ENCODE peak calls at places on chromosomes 5 and 9, in six cellular contexts. One of them, this sample, is unnamed. For H3K4me1, the result is how much of the 10 kb centered on the place peaks cover.

GRCh38 chr5:439636-440035 is 3.3 kb upstream of the EXOC3 start:
- DNase-seq in endothelial cell of umbilical vein: no peak
- DNase-seq in prostate gland: no peak
- DNase-seq in H1: no peak
- DNase-seq in transverse colon: peak
- DNase-seq in breast epithelium: no peak
- DNase-seq in this sample: peak

GRCh38 chr5:115028557-115028956 is 141.2 kb downstream of the TRIM36 start:
- DNase-seq in endothelial cell of umbilical vein: no peak
- DNase-seq in prostate gland: no peak
- DNase-seq in H1: no peak
- DNase-seq in transverse colon: no peak
- DNase-seq in breast epithelium: no peak
- DNase-seq in this sample: no peak

GRCh38 chr9:107742531-107743309 is 253.2 kb upstream of the KLF4 start:
- DNase-seq in endothelial cell of umbilical vein: no peak
- DNase-seq in prostate gland: no peak
- DNase-seq in H1: no peak
- DNase-seq in transverse colon: no peak
- DNase-seq in breast epithelium: no peak
- DNase-seq in this sample: no peak

GRCh38 chr5:132451387-132451786 is 39.2 kb downstream of the IRF1 start:
- DNase-seq in endothelial cell of umbilical vein: no peak
- DNase-seq in prostate gland: no peak
- DNase-seq in H1: no peak
- DNase-seq in transverse colon: no peak
- DNase-seq in breast epithelium: no peak
- DNase-seq in this sample: no peak

GRCh38 chr9:98992885-98993569 is 49.3 kb downstream of the COL15A1 start:
- DNase-seq in endothelial cell of umbilical vein: no peak
- DNase-seq in prostate gland: no peak
- DNase-seq in H1: no peak
- DNase-seq in transverse colon: no peak
- DNase-seq in breast epithelium: no peak
- DNase-seq in this sample: no peak

GRCh38 chr5:19261879-19262278 is 726.1 kb downstream of the CDH18 start:
- DNase-seq in endothelial cell of umbilical vein: no peak
- DNase-seq in prostate gland: no peak
- DNase-seq in H1: no peak
- DNase-seq in transverse colon: no peak
- DNase-seq in breast epithelium: no peak
- DNase-seq in this sample: no peak

GRCh38 chr9:77935974-77936373 is 95.6 kb downstream of the GNAQ start:
- DNase-seq in endothelial cell of umbilical vein: no peak
- DNase-seq in prostate gland: no peak
- DNase-seq in H1: no peak
- DNase-seq in transverse colon: no peak
- DNase-seq in breast epithelium: no peak
- DNase-seq in this sample: no peak

GRCh38 chr5:101393795-101394450 is 490.8 kb upstream of the ST8SIA4 start:
- DNase-seq in endothelial cell of umbilical vein: no peak
- DNase-seq in prostate gland: no peak
- DNase-seq in H1: no peak
- DNase-seq in transverse colon: no peak
- DNase-seq in breast epithelium: no peak
- DNase-seq in this sample: no peak

GRCh38 chr9:87276327-87276841 is 221.3 kb upstream of the DAPK1 start:
- DNase-seq in endothelial cell of umbilical vein: no peak
- DNase-seq in prostate gland: no peak
- DNase-seq in H1: no peak
- DNase-seq in transverse colon: no peak
- DNase-seq in breast epithelium: no peak
- DNase-seq in this sample: no peak

GRCh38 chr5:26569241-26569928 is 469.0 kb downstream of the CDH9 start:
- DNase-seq in endothelial cell of umbilical vein: no peak
- DNase-seq in prostate gland: no peak
- DNase-seq in H1: no peak
- DNase-seq in transverse colon: no peak
- DNase-seq in breast epithelium: no peak
- DNase-seq in this sample: no peak

GRCh38 chr9:93132946-93133640 is 958 bp downstream of the NINJ1 start:
- DNase-seq in endothelial cell of umbilical vein: peak
- DNase-seq in prostate gland: peak
- DNase-seq in H1: no peak
- DNase-seq in transverse colon: peak
- DNase-seq in breast epithelium: peak
- DNase-seq in this sample: peak

GRCh38 chr9:7368410-7369292 is 430.9 kb downstream of the DMAC1 start:
- DNase-seq in endothelial cell of umbilical vein: no peak
- DNase-seq in prostate gland: no peak
- DNase-seq in H1: no peak
- DNase-seq in transverse colon: no peak
- DNase-seq in breast epithelium: no peak
- DNase-seq in this sample: no peak

GRCh38 chr9:135968083-135968476 is 6.9 kb upstream of the UBAC1 start:
- DNase-seq in endothelial cell of umbilical vein: no peak
- DNase-seq in prostate gland: no peak
- DNase-seq in H1: no peak
- DNase-seq in transverse colon: no peak
- DNase-seq in breast epithelium: no peak
- DNase-seq in this sample: no peak

DNA sequence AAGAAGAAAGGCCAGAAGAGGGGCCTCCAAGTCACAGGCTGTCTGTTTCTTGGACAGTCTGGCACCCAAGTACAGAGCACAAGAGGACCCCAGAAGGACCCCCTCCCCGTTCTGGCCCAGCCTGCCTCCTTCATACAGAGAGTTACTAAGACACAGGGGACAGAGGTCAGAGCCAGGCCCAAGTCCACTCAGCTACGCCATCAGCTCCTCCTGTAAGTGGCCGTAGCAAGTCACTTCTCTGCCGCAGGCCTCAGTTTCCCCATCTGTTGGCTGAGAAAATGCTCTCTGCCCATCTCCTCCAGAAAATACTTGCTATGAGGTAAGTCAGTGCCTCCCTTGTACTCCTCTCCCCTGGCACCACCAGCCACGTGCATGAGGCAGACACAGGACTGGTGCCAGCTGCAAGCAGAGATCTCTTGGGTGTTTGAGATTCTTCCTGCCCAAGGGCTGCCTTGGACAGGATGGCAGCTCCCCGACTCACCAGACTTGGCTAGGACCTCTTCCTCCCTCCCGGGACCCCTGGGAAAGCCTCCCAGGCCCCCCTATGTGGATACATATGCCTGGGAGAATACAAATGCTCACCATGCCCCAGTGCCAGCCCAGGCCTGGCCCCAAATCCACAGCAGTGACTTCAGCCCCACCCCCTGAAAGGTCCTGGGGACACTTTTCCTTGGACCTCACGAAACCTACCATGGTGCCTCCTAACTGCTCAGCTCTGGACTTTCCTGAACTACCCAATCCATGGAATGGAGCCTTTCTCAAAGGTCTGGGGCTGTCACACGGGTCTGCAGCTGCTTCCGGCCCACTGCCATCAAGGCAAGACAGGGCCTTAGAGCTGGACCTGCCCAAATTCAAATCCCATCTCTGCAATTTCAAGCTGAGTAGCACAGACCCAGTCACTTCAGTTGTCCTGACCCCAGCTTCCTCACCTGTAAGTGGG is 5.1 kb downstream of the EEIG1 start:
- DNase-seq in endothelial cell of umbilical vein: no peak
- DNase-seq in prostate gland: no peak
- DNase-seq in H1: no peak
- DNase-seq in transverse colon: peak
- DNase-seq in breast epithelium: no peak
- DNase-seq in this sample: no peak
- H3K4me1 ChIP-seq in endothelial cell of umbilical vein: under half
- H3K4me1 ChIP-seq in prostate gland: half or more
- H3K4me1 ChIP-seq in H1: under half
- H3K4me1 ChIP-seq in transverse colon: half or more
- H3K4me1 ChIP-seq in breast epithelium: half or more
- H3K4me1 ChIP-seq in this sample: half or more

DNA sequence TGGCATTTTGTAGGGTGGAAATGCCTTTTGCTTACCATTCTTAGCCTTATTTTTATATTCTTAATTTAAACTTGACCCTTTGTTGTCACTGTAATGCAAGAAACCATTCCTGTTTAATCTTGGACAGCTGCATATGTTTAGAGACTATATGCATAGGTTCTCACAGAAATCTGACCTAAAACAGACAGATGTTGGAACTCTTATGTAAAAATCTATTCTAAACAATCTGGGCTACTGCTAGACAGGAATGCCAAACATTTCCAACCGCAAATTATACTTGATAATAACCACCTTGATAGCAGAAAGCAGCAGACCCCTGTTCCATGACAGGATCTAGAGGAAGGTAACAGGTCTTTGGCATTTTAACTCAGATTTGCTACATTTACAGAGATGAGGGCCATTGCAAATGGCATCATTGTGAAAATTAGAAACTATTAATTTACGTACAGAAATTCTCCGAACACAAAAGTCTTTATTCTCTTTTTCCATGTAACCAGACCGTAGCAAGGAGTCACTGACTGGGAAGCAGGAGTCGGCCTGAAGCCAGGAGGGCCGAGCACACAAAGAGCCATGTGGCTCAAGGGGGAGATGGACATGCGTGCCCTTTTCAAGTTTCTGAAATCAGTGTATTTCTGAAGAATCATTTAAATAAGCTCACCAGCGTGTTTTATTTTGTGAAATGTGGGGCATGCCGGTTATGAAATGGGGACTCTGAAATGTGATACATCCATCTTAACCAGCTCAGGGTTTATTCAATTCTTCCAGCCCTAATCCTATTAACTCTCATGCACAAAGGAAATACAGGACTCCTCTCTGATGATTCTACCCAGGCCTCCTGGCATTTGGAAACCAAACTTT is 139.3 kb downstream of the AOPEP start:
- DNase-seq in endothelial cell of umbilical vein: peak
- DNase-seq in prostate gland: no peak
- DNase-seq in H1: no peak
- DNase-seq in transverse colon: no peak
- DNase-seq in breast epithelium: no peak
- DNase-seq in this sample: no peak
- TF ChIP-seq POLR2AphosphoS5 in endothelial cell of umbilical vein: no peak
- TF ChIP-seq POLR2AphosphoS5 in prostate gland: peak
- TF ChIP-seq POLR2AphosphoS5 in H1: no peak
- TF ChIP-seq POLR2AphosphoS5 in transverse colon: no peak
- TF ChIP-seq POLR2AphosphoS5 in breast epithelium: no peak
- TF ChIP-seq POLR2AphosphoS5 in this sample: no peak

GRCh38 chr5:112960316-112960715 is 16.3 kb upstream of the DCP2 start:
- DNase-seq in endothelial cell of umbilical vein: no peak
- DNase-seq in prostate gland: no peak
- DNase-seq in H1: no peak
- DNase-seq in transverse colon: no peak
- DNase-seq in breast epithelium: no peak
- DNase-seq in this sample: no peak

GRCh38 chr5:112957409-112957808 is 19.2 kb upstream of the DCP2 start:
- DNase-seq in endothelial cell of umbilical vein: no peak
- DNase-seq in prostate gland: no peak
- DNase-seq in H1: no peak
- DNase-seq in transverse colon: no peak
- DNase-seq in breast epithelium: no peak
- DNase-seq in this sample: no peak

GRCh38 chr5:112958774-112959088 is 17.9 kb upstream of the DCP2 start:
- DNase-seq in endothelial cell of umbilical vein: no peak
- DNase-seq in prostate gland: no peak
- DNase-seq in H1: no peak
- DNase-seq in transverse colon: no peak
- DNase-seq in breast epithelium: no peak
- DNase-seq in this sample: no peak

GRCh38 chr5:112956606-112957005 is 20.0 kb upstream of the DCP2 start:
- DNase-seq in endothelial cell of umbilical vein: no peak
- DNase-seq in prostate gland: no peak
- DNase-seq in H1: no peak
- DNase-seq in transverse colon: no peak
- DNase-seq in breast epithelium: no peak
- DNase-seq in this sample: no peak

DNA sequence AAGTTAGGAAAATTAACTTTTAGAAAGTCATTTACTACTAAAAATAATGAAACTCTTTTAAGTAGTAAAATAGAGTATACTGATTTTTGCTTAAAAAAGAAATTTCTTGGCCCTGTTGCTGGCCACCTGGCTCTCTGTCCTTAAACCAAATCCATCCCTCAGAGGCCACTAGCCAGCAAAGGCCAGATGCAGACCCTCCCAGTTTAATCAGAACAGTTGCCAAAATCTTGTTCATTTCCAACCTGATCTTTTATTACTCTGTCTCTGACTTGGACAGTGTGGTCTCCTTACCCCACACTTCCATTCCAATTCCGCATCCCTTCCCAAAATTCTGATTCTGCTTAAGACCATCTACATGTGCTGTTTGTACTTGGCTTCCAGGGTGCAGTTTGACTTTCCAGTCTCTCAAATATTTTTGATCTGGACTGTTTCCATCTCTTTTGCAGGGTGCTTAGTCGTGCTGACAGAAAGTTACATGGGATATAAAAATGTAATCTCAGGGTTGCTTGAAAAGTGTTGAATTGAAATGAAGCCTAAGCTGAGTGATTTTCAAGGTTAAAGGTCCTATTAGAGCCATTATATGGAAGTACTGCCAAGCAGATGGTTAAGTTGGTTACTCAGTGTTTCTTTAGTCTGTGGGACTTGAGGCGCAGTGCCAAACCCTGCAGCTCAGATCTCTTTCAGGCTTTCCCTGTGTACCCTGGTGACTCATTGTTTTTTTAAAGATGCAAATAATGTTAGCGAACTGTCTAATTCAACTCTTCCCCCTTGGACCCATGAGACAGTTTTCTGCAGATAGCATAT is 18.4 kb upstream of the DCP2 start:
- DNase-seq in endothelial cell of umbilical vein: peak
- DNase-seq in prostate gland: peak
- DNase-seq in H1: no peak
- DNase-seq in transverse colon: peak
- DNase-seq in breast epithelium: peak
- DNase-seq in this sample: peak
- H3K4me3 ChIP-seq in endothelial cell of umbilical vein: no peak
- H3K4me3 ChIP-seq in prostate gland: no peak
- H3K4me3 ChIP-seq in H1: no peak
- H3K4me3 ChIP-seq in transverse colon: no peak
- H3K4me3 ChIP-seq in breast epithelium: no peak
- H3K4me3 ChIP-seq in this sample: no peak

GRCh38 chr5:177475563-177476427 is 2.4 kb upstream of the DBN1 start:
- DNase-seq in endothelial cell of umbilical vein: no peak
- DNase-seq in prostate gland: no peak
- DNase-seq in H1: no peak
- DNase-seq in transverse colon: no peak
- DNase-seq in breast epithelium: no peak
- DNase-seq in this sample: no peak

GRCh38 chr5:177474845-177475562 is 1.6 kb upstream of the DBN1 start:
- DNase-seq in endothelial cell of umbilical vein: no peak
- DNase-seq in prostate gland: no peak
- DNase-seq in H1: no peak
- DNase-seq in transverse colon: no peak
- DNase-seq in breast epithelium: no peak
- DNase-seq in this sample: no peak

GRCh38 chr5:177478711-177479646 is 5.5 kb upstream of the DBN1 start:
- DNase-seq in endothelial cell of umbilical vein: no peak
- DNase-seq in prostate gland: peak
- DNase-seq in H1: no peak
- DNase-seq in transverse colon: peak
- DNase-seq in breast epithelium: peak
- DNase-seq in this sample: peak

GRCh38 chr5:177477701-177478477 is 4.5 kb upstream of the DBN1 start:
- DNase-seq in endothelial cell of umbilical vein: no peak
- DNase-seq in prostate gland: no peak
- DNase-seq in H1: no peak
- DNase-seq in transverse colon: no peak
- DNase-seq in breast epithelium: no peak
- DNase-seq in this sample: no peak

GRCh38 chr5:177476531-177477233 is 3.2 kb upstream of the DBN1 start:
- DNase-seq in endothelial cell of umbilical vein: peak
- DNase-seq in prostate gland: no peak
- DNase-seq in H1: no peak
- DNase-seq in transverse colon: peak
- DNase-seq in breast epithelium: no peak
- DNase-seq in this sample: peak
- H3K4me1 ChIP-seq in endothelial cell of umbilical vein: under half
- H3K4me1 ChIP-seq in prostate gland: under half
- H3K4me1 ChIP-seq in H1: under half
- H3K4me1 ChIP-seq in transverse colon: half or more
- H3K4me1 ChIP-seq in breast epithelium: under half
- H3K4me1 ChIP-seq in this sample: under half